ENCODE peak calls at places on chromosomes 4 and X, in five cellular contexts. D is lower lobe of right lung, M is mammary epithelial cell, A is adrenal gland, H is nucleus accumbens. N is an unnamed sample.

GRCh38 chrX:25650216-25650615 is 487.9 kb upstream of the MAGEB18 start:
- DNase-seq in D (no peak), M (peak), A (no peak), H (no peak), N (no peak)

GRCh38 chr4:4327652-4328121 is 37.6 kb downstream of the ZBTB49 start:
- DNase-seq in D (peak), M (no peak), A (no peak), H (peak), N (no peak)

GRCh38 chr4:127995776-127996175 is 30.6 kb downstream of the ABHD18 start:
- DNase-seq in D (peak), M (peak), A (no peak), H (no peak), N (no peak)

GRCh38 chr4:106868381-106869035 is 167.6 kb downstream of the DKK2 start:
- DNase-seq in D (no peak), M (peak), A (no peak), H (no peak), N (no peak)

GRCh38 chr4:101103381-101104142 is 243.8 kb downstream of the PPP3CA start:
- DNase-seq in D (no peak), M (no peak), A (no peak), H (no peak), N (no peak)

GRCh38 chrX:77548751-77549150 is 101.6 kb downstream of the FGF16 start:
- DNase-seq in D (no peak), M (no peak), A (no peak), H (no peak), N (no peak)

GRCh38 chrX:21181232-21181853 is 192.9 kb upstream of the CNKSR2 start:
- DNase-seq in D (no peak), M (no peak), A (no peak), H (no peak), N (no peak)

GRCh38 chr4:182143086-182143821 is 99.9 kb upstream of the TENM3 start:
- DNase-seq in D (no peak), M (peak), A (peak), H (no peak), N (peak)

GRCh38 chr4:106303548-106303947 is 12.5 kb downstream of the TBCK start:
- DNase-seq in D (no peak), M (no peak), A (no peak), H (no peak), N (no peak)

GRCh38 chr4:124537971-124538370 is 174.6 kb downstream of the ANKRD50 start:
- DNase-seq in D (no peak), M (no peak), A (no peak), H (no peak), N (no peak)

GRCh38 chrX:141791856-141792255 is 46.3 kb upstream of the MAGEC3 start:
- DNase-seq in D (no peak), M (no peak), A (no peak), H (no peak), N (no peak)

GRCh38 chr4:188127157-188127874 is 11.9 kb upstream of the TRIML1 start:
- DNase-seq in D (no peak), M (peak), A (peak), H (no peak), N (no peak)

N was measured in transverse colon.